ENCODE peak calls at places on chromosomes 6 and 20, in five cellular contexts. One of them, this sample, is unnamed. For H3K9me3, the result is how much of the 10 kb centered on the place peaks cover.

GRCh38 chr20:61874421-61875068 is 191.1 kb downstream of the TAF4 start:
- DNase-seq in transverse colon: no peak
- DNase-seq in IMR-90: peak
- DNase-seq in ovary: no peak
- DNase-seq in uterus: no peak
- DNase-seq in this sample: no peak

GRCh38 chr6:169852504-169853195 is 101.2 kb downstream of the ERMARD start:
- DNase-seq in transverse colon: no peak
- DNase-seq in IMR-90: no peak
- DNase-seq in ovary: no peak
- DNase-seq in uterus: no peak
- DNase-seq in this sample: no peak

GRCh38 chr6:161228911-161229591 is 44.8 kb downstream of the AGPAT4 start:
- DNase-seq in IMR-90: peak
- DNase-seq in uterus: no peak
- DNase-seq in ovary: no peak
- DNase-seq in transverse colon: no peak
- DNase-seq in this sample: peak

GRCh38 chr20:14950633-14951032 is 613.2 kb upstream of the FLRT3 start:
- DNase-seq in IMR-90: no peak
- DNase-seq in uterus: no peak
- DNase-seq in transverse colon: no peak
- DNase-seq in ovary: no peak
- DNase-seq in this sample: no peak

GRCh38 chr20:17951323-17951722 is 17.3 kb downstream of the SNX5 start:
- DNase-seq in uterus: no peak
- DNase-seq in IMR-90: no peak
- DNase-seq in transverse colon: no peak
- DNase-seq in ovary: no peak
- DNase-seq in this sample: no peak

GRCh38 chr6:113909224-113909856 is 52.2 kb downstream of the MARCKS start:
- DNase-seq in uterus: no peak
- DNase-seq in ovary: no peak
- DNase-seq in transverse colon: no peak
- DNase-seq in IMR-90: peak
- DNase-seq in this sample: peak

GRCh38 chr20:25278636-25279361 is 30.9 kb downstream of the PYGB start:
- DNase-seq in transverse colon: peak
- DNase-seq in IMR-90: no peak
- DNase-seq in ovary: peak
- DNase-seq in uterus: peak
- DNase-seq in this sample: no peak

GRCh38 chr20:56094228-56094627 is 88.9 kb upstream of the CBLN4 start:
- DNase-seq in ovary: no peak
- DNase-seq in IMR-90: no peak
- DNase-seq in uterus: no peak
- DNase-seq in transverse colon: no peak
- DNase-seq in this sample: no peak

GRCh38 chr6:3566812-3567211 is 110.0 kb upstream of the SLC22A23 start:
- DNase-seq in ovary: no peak
- DNase-seq in transverse colon: no peak
- DNase-seq in IMR-90: peak
- DNase-seq in uterus: no peak
- DNase-seq in this sample: no peak

GRCh38 chr6:156963712-156964700 is 186.8 kb downstream of the ARID1B start:
- DNase-seq in transverse colon: no peak
- DNase-seq in IMR-90: peak
- DNase-seq in ovary: no peak
- DNase-seq in uterus: no peak
- DNase-seq in this sample: no peak

GRCh38 chr6:169230923-169231789 is 22.5 kb downstream of the THBS2 start:
- DNase-seq in uterus: no peak
- DNase-seq in IMR-90: no peak
- DNase-seq in transverse colon: no peak
- DNase-seq in ovary: no peak
- DNase-seq in this sample: no peak

GRCh38 chr6:125802943-125803377 is 12.2 kb downstream of the NCOA7 start:
- DNase-seq in transverse colon: no peak
- DNase-seq in IMR-90: peak
- DNase-seq in ovary: no peak
- DNase-seq in uterus: no peak
- DNase-seq in this sample: peak

GRCh38 chr20:13772529-13772928 is 12.2 kb downstream of the ESF1 start:
- DNase-seq in IMR-90: peak
- DNase-seq in transverse colon: no peak
- DNase-seq in uterus: no peak
- DNase-seq in ovary: no peak
- DNase-seq in this sample: peak

GRCh38 chr6:142551145-142551811 is 249.5 kb downstream of the ADGRG6 start:
- DNase-seq in IMR-90: no peak
- DNase-seq in uterus: no peak
- DNase-seq in transverse colon: no peak
- DNase-seq in ovary: no peak
- DNase-seq in this sample: no peak

GRCh38 chr6:32833599-32834155 is 4.9 kb downstream of the TAP2 start:
- DNase-seq in transverse colon: no peak
- DNase-seq in IMR-90: no peak
- DNase-seq in ovary: no peak
- DNase-seq in uterus: no peak
- DNase-seq in this sample: no peak

GRCh38 chr20:362271-363254 is 15.7 kb downstream of the NRSN2 start:
- DNase-seq in IMR-90: peak
- DNase-seq in uterus: peak
- DNase-seq in transverse colon: peak
- DNase-seq in ovary: peak
- DNase-seq in this sample: peak

DNA sequence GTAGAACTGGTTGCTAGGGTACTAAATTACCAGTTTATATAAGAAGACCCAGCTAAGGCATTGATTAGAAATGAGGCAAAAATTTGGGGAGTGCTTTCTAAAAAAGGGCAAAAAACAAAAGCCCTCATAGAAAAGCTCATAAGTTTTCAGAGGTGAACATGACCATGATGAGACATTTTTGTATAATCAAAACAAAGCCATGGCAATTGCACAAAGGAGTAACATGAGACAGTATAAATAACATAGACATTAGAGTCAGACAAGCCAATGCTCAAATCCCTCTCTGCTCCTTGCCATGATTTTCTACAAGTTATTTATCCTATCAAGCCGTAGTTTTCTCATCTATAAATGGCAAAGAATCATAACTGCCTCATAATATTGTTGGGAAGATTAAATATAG is 112.2 kb upstream of the ADTRP start:
- DNase-seq in IMR-90: peak
- DNase-seq in ovary: no peak
- DNase-seq in transverse colon: no peak
- DNase-seq in uterus: no peak
- DNase-seq in this sample: no peak
- H3K9me3 ChIP-seq in IMR-90: under half
- H3K9me3 ChIP-seq in ovary: under half
- H3K9me3 ChIP-seq in transverse colon: under half
- H3K9me3 ChIP-seq in uterus: under half
- H3K9me3 ChIP-seq in this sample: under half

GRCh38 chr6:149862901-149863595 is 1.1 kb downstream of the LRP11 start:
- DNase-seq in IMR-90: peak
- DNase-seq in ovary: peak
- DNase-seq in uterus: peak
- DNase-seq in transverse colon: peak
- DNase-seq in this sample: peak

GRCh38 chr6:149861603-149862423 is 2.3 kb downstream of the LRP11 start:
- DNase-seq in transverse colon: no peak
- DNase-seq in uterus: no peak
- DNase-seq in IMR-90: peak
- DNase-seq in ovary: no peak
- DNase-seq in this sample: peak

GRCh38 chr6:149863596-149863845 is 638 bp downstream of the LRP11 start:
- DNase-seq in ovary: no peak
- DNase-seq in transverse colon: no peak
- DNase-seq in IMR-90: no peak
- DNase-seq in uterus: no peak
- DNase-seq in this sample: no peak

GRCh38 chr6:149864578-149865535 is 698 bp upstream of the LRP11 start:
- DNase-seq in IMR-90: peak
- DNase-seq in ovary: no peak
- DNase-seq in uterus: no peak
- DNase-seq in transverse colon: no peak
- DNase-seq in this sample: peak

GRCh38 chr6:149863846-149864577 is at the start of gene LRP11:
- DNase-seq in ovary: peak
- DNase-seq in transverse colon: peak
- DNase-seq in uterus: peak
- DNase-seq in IMR-90: peak
- DNase-seq in this sample: peak
- TF ChIP-seq POLR2A in ovary: peak
- TF ChIP-seq POLR2A in transverse colon: peak
- TF ChIP-seq POLR2A in uterus: peak
- TF ChIP-seq POLR2A in IMR-90: peak
- TF ChIP-seq POLR2A in this sample: peak

GRCh38 chr20:50580842-50581544 is 70.8 kb downstream of the PTPN1 start:
- DNase-seq in ovary: no peak
- DNase-seq in IMR-90: no peak
- DNase-seq in uterus: no peak
- DNase-seq in transverse colon: no peak
- DNase-seq in this sample: no peak
- H3K27ac ChIP-seq in ovary: no peak
- H3K27ac ChIP-seq in IMR-90: peak
- H3K27ac ChIP-seq in uterus: peak
- H3K27ac ChIP-seq in transverse colon: no peak
- H3K27ac ChIP-seq in this sample: no peak

DNA sequence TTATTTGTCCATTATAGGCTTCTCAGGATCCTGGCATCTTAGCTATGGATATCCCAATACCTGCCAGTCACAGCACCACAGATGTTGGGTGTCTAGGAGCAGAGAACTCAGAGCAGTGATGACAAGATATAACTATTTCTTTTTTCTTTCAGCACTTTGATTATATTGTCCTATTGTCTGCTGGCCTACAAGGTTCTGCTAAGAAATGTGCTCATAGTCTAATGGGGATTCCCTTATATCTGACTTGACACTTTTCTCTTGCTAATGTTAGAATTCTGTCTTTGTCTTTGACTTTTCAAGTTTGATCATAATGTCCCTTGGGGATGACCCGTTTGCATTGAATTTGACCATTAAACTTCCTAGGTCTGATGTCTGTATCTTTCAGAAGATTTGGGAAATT is 270.4 kb downstream of the OGFRL1 start:
- DNase-seq in uterus: no peak
- DNase-seq in IMR-90: no peak
- DNase-seq in transverse colon: no peak
- DNase-seq in ovary: no peak
- DNase-seq in this sample: no peak
- H3K9me3 ChIP-seq in uterus: under half
- H3K9me3 ChIP-seq in IMR-90: under half
- H3K9me3 ChIP-seq in transverse colon: under half
- H3K9me3 ChIP-seq in ovary: under half
- H3K9me3 ChIP-seq in this sample: under half

GRCh38 chr6:97282726-97283617 is at the start of gene MMS22L:
- DNase-seq in IMR-90: peak
- DNase-seq in uterus: peak
- DNase-seq in ovary: peak
- DNase-seq in transverse colon: peak
- DNase-seq in this sample: peak
- TF ChIP-seq POLR2A in IMR-90: no peak
- TF ChIP-seq POLR2A in uterus: no peak
- TF ChIP-seq POLR2A in ovary: no peak
- TF ChIP-seq POLR2A in transverse colon: no peak
- TF ChIP-seq POLR2A in this sample: no peak

This sample was measured in endothelial cell of umbilical vein.